ENCODE peak calls at places on chromosome 9, in four cellular contexts. One of them, this sample, is unnamed.

GRCh38 chr9:92720209-92720765 is 44.3 kb downstream of the BICD2 start:
- DNase-seq in HEK293T: no peak
- DNase-seq in HepG2: no peak
- DNase-seq in K562: no peak
- DNase-seq in this sample: no peak

GRCh38 chr9:86859056-86859455 is 88.2 kb downstream of the GAS1 start:
- DNase-seq in HEK293T: no peak
- DNase-seq in HepG2: no peak
- DNase-seq in K562: no peak
- DNase-seq in this sample: no peak

GRCh38 chr9:129351058-129351641 is 173.1 kb upstream of the IER5L start:
- DNase-seq in HEK293T: no peak
- DNase-seq in HepG2: no peak
- DNase-seq in K562: peak; percentile 43
- DNase-seq in this sample: no peak

GRCh38 chr9:131459056-131459455 is 43.7 kb upstream of the POMT1 start:
- DNase-seq in HEK293T: no peak
- DNase-seq in HepG2: no peak
- DNase-seq in K562: no peak
- DNase-seq in this sample: no peak

GRCh38 chr9:130785053-130785452 is 50.0 kb upstream of the ABL1 start:
- DNase-seq in HEK293T: no peak
- DNase-seq in HepG2: no peak
- DNase-seq in K562: no peak
- DNase-seq in this sample: no peak

GRCh38 chr9:15423328-15423985 is 781 bp downstream of the SNAPC3 start:
- DNase-seq in HEK293T: no peak
- DNase-seq in HepG2: no peak
- DNase-seq in K562: peak; percentile 10
- DNase-seq in this sample: no peak

GRCh38 chr9:130106860-130107848 is 53.4 kb downstream of the GPR107 start:
- DNase-seq in HEK293T: peak; percentile 76
- DNase-seq in HepG2: peak; percentile 55
- DNase-seq in K562: peak; percentile 74
- DNase-seq in this sample: no peak

GRCh38 chr9:120289990-120290925 is 289.7 kb downstream of the CDK5RAP2 start:
- DNase-seq in HEK293T: no peak
- DNase-seq in HepG2: no peak
- DNase-seq in K562: no peak
- DNase-seq in this sample: no peak

GRCh38 chr9:99074902-99075245 is 30.0 kb upstream of the TGFBR1 start:
- DNase-seq in HEK293T: no peak
- DNase-seq in HepG2: no peak
- DNase-seq in K562: no peak
- DNase-seq in this sample: no peak

GRCh38 chr9:116806075-116806474 is 119.0 kb downstream of the TRIM32 start:
- DNase-seq in HEK293T: no peak
- DNase-seq in HepG2: no peak
- DNase-seq in K562: no peak
- DNase-seq in this sample: no peak

GRCh38 chr9:77846957-77847574 is 184.5 kb downstream of the GNAQ start:
- DNase-seq in HEK293T: no peak
- DNase-seq in HepG2: no peak
- DNase-seq in K562: no peak
- DNase-seq in this sample: no peak

GRCh38 chr9:129182625-129183494 is 4.8 kb upstream of the IER5L start:
- DNase-seq in HEK293T: peak; percentile 52
- DNase-seq in HepG2: peak; percentile 62
- DNase-seq in K562: peak; percentile 83
- DNase-seq in this sample: no peak

GRCh38 chr9:113352006-113352405 is 2.7 kb downstream of the BSPRY start:
- DNase-seq in HEK293T: no peak
- DNase-seq in HepG2: peak; percentile 72
- DNase-seq in K562: no peak
- DNase-seq in this sample: no peak

GRCh38 chr9:20722221-20722620 is 38.2 kb downstream of the FOCAD start:
- DNase-seq in HEK293T: no peak
- DNase-seq in HepG2: no peak
- DNase-seq in K562: no peak
- DNase-seq in this sample: no peak

GRCh38 chr9:133477992-133478850 is 678 bp downstream of the SLC2A6 start:
- DNase-seq in HEK293T: no peak
- DNase-seq in HepG2: peak; percentile 52
- DNase-seq in K562: no peak
- DNase-seq in this sample: no peak

GRCh38 chr9:99561435-99562262 is 260.0 kb upstream of the NR4A3 start:
- DNase-seq in HEK293T: no peak
- DNase-seq in HepG2: no peak
- DNase-seq in K562: no peak
- DNase-seq in this sample: no peak

GRCh38 chr9:6051511-6051950 is 36.1 kb upstream of the RANBP6 start:
- DNase-seq in HEK293T: no peak
- DNase-seq in HepG2: no peak
- DNase-seq in K562: no peak
- DNase-seq in this sample: peak; percentile 75

GRCh38 chr9:126676685-126677143 is 63.0 kb downstream of the LMX1B start:
- DNase-seq in HEK293T: no peak
- DNase-seq in HepG2: no peak
- DNase-seq in K562: no peak
- DNase-seq in this sample: no peak

GRCh38 chr9:116223926-116224325 is 70.3 kb downstream of the PAPPA start:
- DNase-seq in HEK293T: no peak
- DNase-seq in HepG2: no peak
- DNase-seq in K562: no peak
- DNase-seq in this sample: no peak

GRCh38 chr9:477146-477545 is 262.5 kb downstream of the DOCK8 start:
- DNase-seq in HEK293T: no peak
- DNase-seq in HepG2: no peak
- DNase-seq in K562: no peak
- DNase-seq in this sample: no peak

GRCh38 chr9:128214571-128215490 is 11.7 kb downstream of the DNM1 start:
- DNase-seq in HEK293T: no peak
- DNase-seq in HepG2: no peak
- DNase-seq in K562: no peak
- DNase-seq in this sample: no peak

GRCh38 chr9:8644571-8644970 is 845.0 kb upstream of the DMAC1 start:
- DNase-seq in HEK293T: no peak
- DNase-seq in HepG2: no peak
- DNase-seq in K562: no peak
- DNase-seq in this sample: no peak

GRCh38 chr9:126474786-126475485 is 138.8 kb upstream of the LMX1B start:
- DNase-seq in HEK293T: no peak
- DNase-seq in HepG2: no peak
- DNase-seq in K562: no peak
- DNase-seq in this sample: no peak

GRCh38 chr9:83649080-83649479 is 26.1 kb downstream of the IDNK start:
- DNase-seq in HEK293T: peak; percentile 84
- DNase-seq in HepG2: peak; percentile 51
- DNase-seq in K562: peak; percentile 72
- DNase-seq in this sample: no peak

GRCh38 chr9:98958271-98958989 is 14.7 kb downstream of the COL15A1 start:
- DNase-seq in HEK293T: no peak
- DNase-seq in HepG2: no peak
- DNase-seq in K562: no peak
- DNase-seq in this sample: no peak

GRCh38 chr9:131447148-131447547 is 53.3 kb downstream of the PRRC2B start:
- DNase-seq in HEK293T: no peak
- DNase-seq in HepG2: no peak
- DNase-seq in K562: no peak
- DNase-seq in this sample: no peak

GRCh38 chr9:88072831-88073365 is 65.4 kb downstream of the SPATA31C2 start:
- DNase-seq in HEK293T: no peak
- DNase-seq in HepG2: no peak
- DNase-seq in K562: no peak
- DNase-seq in this sample: no peak

GRCh38 chr9:108654566-108654965 is 201.2 kb downstream of the ACTL7B start:
- DNase-seq in HEK293T: no peak
- DNase-seq in HepG2: no peak
- DNase-seq in K562: no peak
- DNase-seq in this sample: no peak

GRCh38 chr9:121975801-121976277 is 117.3 kb downstream of the TTLL11 start:
- DNase-seq in HEK293T: no peak
- DNase-seq in HepG2: peak; percentile 94
- DNase-seq in K562: no peak
- DNase-seq in this sample: no peak

GRCh38 chr9:104091708-104092107 is 2.4 kb upstream of the SMC2 start:
- DNase-seq in HEK293T: peak; percentile 41
- DNase-seq in HepG2: peak; percentile 32
- DNase-seq in K562: no peak
- DNase-seq in this sample: no peak

GRCh38 chr9:38022995-38023394 is 46.0 kb downstream of the SHB start:
- DNase-seq in HEK293T: no peak
- DNase-seq in HepG2: no peak
- DNase-seq in K562: no peak
- DNase-seq in this sample: no peak

GRCh38 chr9:72362118-72362531 is 2.9 kb downstream of the ZFAND5 start:
- DNase-seq in HEK293T: no peak
- DNase-seq in HepG2: peak; percentile 35
- DNase-seq in K562: no peak
- DNase-seq in this sample: no peak

GRCh38 chr9:125889524-125890473 is 142.6 kb downstream of the PBX3 start:
- DNase-seq in HEK293T: peak; percentile 36
- DNase-seq in HepG2: no peak
- DNase-seq in K562: peak; percentile 6
- DNase-seq in this sample: no peak

DNA sequence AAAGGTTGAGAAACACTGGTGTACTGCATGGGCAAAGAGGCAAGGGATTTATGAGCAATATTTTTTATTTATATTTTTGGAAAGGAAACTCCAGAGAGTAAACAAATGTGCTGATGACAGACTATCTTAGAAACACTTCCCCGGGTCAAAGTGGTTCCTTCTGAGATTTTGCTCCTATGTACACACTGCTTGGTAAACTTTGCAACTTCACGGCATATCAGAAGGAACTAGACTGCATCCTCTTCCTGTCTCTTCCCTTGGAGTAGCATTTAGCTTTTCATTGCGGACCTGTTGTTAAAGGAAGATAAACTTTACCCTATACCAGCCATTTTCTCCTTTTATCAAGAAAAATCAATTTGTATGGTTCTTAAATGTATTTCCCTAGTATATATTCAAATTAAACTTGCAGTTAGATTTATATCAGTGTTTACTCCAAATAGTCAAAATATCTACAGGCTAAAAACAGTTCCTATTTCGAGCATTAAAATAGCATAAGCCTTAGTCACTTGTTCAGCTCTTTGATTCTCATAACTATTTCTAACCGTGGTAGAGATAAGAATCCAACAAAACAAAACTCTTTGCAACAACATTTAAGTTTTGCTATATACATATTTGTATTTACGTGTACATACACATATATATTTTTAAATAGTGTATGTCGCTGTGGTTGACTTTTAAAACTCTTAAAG is 48.0 kb upstream of the LRRC19 start:
- DNase-seq in HEK293T: no peak
- DNase-seq in HepG2: no peak
- DNase-seq in K562: no peak
- DNase-seq in this sample: no peak
- TF ChIP-seq FOXK2 in HEK293T: no peak
- TF ChIP-seq FOXK2 in HepG2: no peak
- TF ChIP-seq FOXK2 in K562: no peak
- TF ChIP-seq FOXK2 in this sample: no peak

GRCh38 chr9:134486127-134486995 is 155.2 kb upstream of the COL5A1 start:
- DNase-seq in HEK293T: no peak
- DNase-seq in HepG2: no peak
- DNase-seq in K562: no peak
- DNase-seq in this sample: no peak
- TF ChIP-seq FOXK2 in HEK293T: no peak
- TF ChIP-seq FOXK2 in HepG2: no peak
- TF ChIP-seq FOXK2 in K562: no peak
- TF ChIP-seq FOXK2 in this sample: no peak

GRCh38 chr9:28782630-28783029 is 1209.3 kb upstream of the C9orf72 start:
- DNase-seq in HEK293T: no peak
- DNase-seq in HepG2: peak; percentile 8
- DNase-seq in K562: no peak
- DNase-seq in this sample: no peak
- TF ChIP-seq FOXK2 in HEK293T: no peak
- TF ChIP-seq FOXK2 in HepG2: no peak
- TF ChIP-seq FOXK2 in K562: no peak
- TF ChIP-seq FOXK2 in this sample: no peak

GRCh38 chr9:111661150-111661801 is at the start of gene GNG10:
- DNase-seq in HEK293T: peak; percentile 83
- DNase-seq in HepG2: peak; percentile 23
- DNase-seq in K562: peak; percentile 88
- DNase-seq in this sample: no peak
- TF ChIP-seq FOXK2 in HEK293T: no peak
- TF ChIP-seq FOXK2 in HepG2: no peak
- TF ChIP-seq FOXK2 in K562: no peak
- TF ChIP-seq FOXK2 in this sample: no peak

DNA sequence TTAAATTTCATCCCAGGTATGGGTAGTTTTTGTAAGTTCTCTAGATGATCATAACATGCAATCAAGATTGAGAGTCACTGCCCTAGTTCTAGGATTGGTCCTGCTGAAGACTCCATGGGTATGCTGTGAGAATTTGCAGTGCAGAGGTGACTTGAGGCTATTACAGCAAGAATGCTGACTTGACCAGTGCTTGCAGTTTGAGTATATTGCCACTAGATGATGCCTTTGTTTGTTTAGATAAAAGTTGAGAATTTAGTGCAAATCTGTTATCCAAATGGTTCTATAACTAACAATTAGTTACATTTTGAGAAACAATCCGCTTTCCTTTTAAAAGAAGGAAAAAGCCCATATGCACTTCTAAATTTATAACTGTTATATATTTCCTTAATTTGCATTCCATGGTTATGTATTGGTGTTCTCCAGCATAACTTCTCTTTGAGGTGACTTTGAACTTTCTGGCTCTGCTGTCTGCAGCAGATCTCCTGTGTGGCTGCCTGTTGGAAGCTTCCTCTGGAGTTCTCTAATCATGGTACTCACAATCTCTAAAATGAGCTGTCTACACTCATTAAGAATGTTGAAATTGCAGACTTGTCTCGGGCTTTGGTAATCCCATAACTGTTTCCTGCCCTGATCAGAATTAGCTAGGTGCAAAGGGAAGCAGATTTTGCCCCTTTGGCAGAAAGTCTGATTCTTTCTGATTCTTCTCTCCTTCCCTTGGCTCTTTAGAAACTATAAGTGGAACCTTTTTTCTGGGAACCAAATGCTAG is 24.9 kb downstream of the MELK start:
- DNase-seq in HEK293T: peak; percentile 61
- DNase-seq in HepG2: peak; percentile 58
- DNase-seq in K562: no peak
- DNase-seq in this sample: no peak
- TF ChIP-seq FOXK2 in HEK293T: no peak
- TF ChIP-seq FOXK2 in HepG2: no peak
- TF ChIP-seq FOXK2 in K562: no peak
- TF ChIP-seq FOXK2 in this sample: no peak

GRCh38 chr9:81521892-81522291 is 167.5 kb downstream of the TLE1 start:
- DNase-seq in HEK293T: no peak
- DNase-seq in HepG2: peak; percentile 57
- DNase-seq in K562: no peak
- DNase-seq in this sample: no peak

GRCh38 chr9:81513049-81513448 is 176.3 kb downstream of the TLE1 start:
- DNase-seq in HEK293T: no peak
- DNase-seq in HepG2: no peak
- DNase-seq in K562: no peak
- DNase-seq in this sample: no peak

GRCh38 chr9:81519816-81520215 is 169.5 kb downstream of the TLE1 start:
- DNase-seq in HEK293T: no peak
- DNase-seq in HepG2: no peak
- DNase-seq in K562: no peak
- DNase-seq in this sample: no peak

GRCh38 chr9:81522721-81523551 is 166.4 kb downstream of the TLE1 start:
- DNase-seq in HEK293T: peak; percentile 54
- DNase-seq in HepG2: peak; percentile 77
- DNase-seq in K562: no peak
- DNase-seq in this sample: no peak

GRCh38 chr9:81517954-81518353 is 171.4 kb downstream of the TLE1 start:
- DNase-seq in HEK293T: no peak
- DNase-seq in HepG2: no peak
- DNase-seq in K562: no peak
- DNase-seq in this sample: no peak
- TF ChIP-seq FOXK2 in HEK293T: no peak
- TF ChIP-seq FOXK2 in HepG2: no peak
- TF ChIP-seq FOXK2 in K562: no peak
- TF ChIP-seq FOXK2 in this sample: no peak